ENCODE peak calls at places on chromosomes 2 and 18, in six cellular contexts. F is Peyer's patch, N is uterus, M is mammary epithelial cell, T is testis, U is left ventricle myocardium inferior. D is an unnamed sample.
A peak's percentile ranks its signal among the peaks of the same experiment; 100 is the strongest.

GRCh38 chr2:151350579-151351195 is 6.7 kb upstream of the TNFAIP6 start:
- DNase-seq in T (no peak), N (no peak), U (no peak), F (no peak), M (peak; percentile 45), D (no peak)

GRCh38 chr2:20384949-20385348 is 34.3 kb upstream of the PUM2 start:
- DNase-seq in T (no peak), U (no peak), N (no peak), F (no peak), M (no peak), D (no peak)

GRCh38 chr2:143026411-143027054 is 102.7 kb upstream of the ARHGAP15 start:
- DNase-seq in N (peak; percentile 11), U (no peak), T (peak; percentile 37), M (no peak), F (no peak), D (peak; percentile 38)

GRCh38 chr2:154495455-154495868 is 203.0 kb upstream of the KCNJ3 start:
- DNase-seq in M (no peak), N (no peak), U (no peak), F (no peak), T (no peak), D (no peak)

GRCh38 chr2:235859651-235860050 is 308.5 kb downstream of the GBX2 start:
- DNase-seq in T (peak; percentile 43), N (no peak), M (no peak), F (no peak), U (peak; percentile 27), D (no peak)

GRCh38 chr2:220528180-220528579 is 900.8 kb downstream of the SLC4A3 start:
- DNase-seq in N (no peak), F (no peak), U (no peak), M (no peak), T (no peak), D (no peak)

GRCh38 chr2:241680827-241681599 is 5.6 kb downstream of the DTYMK start:
- DNase-seq in F (no peak), U (no peak), N (peak; percentile 81), M (peak; percentile 68), T (no peak), D (peak; percentile 74)

GRCh38 chr2:105674406-105674805 is 70.3 kb upstream of the NCK2 start:
- DNase-seq in F (no peak), M (no peak), N (no peak), U (peak; percentile 32), T (no peak), D (no peak)

GRCh38 chr2:236715077-236715476 is 145.5 kb downstream of the ACKR3 start:
- DNase-seq in F (no peak), N (no peak), U (no peak), M (no peak), T (no peak), D (peak; percentile 25)

GRCh38 chr18:33424266-33424946 is 16.1 kb downstream of the CCDC178 start:
- DNase-seq in T (no peak), U (no peak), F (no peak), N (no peak), M (no peak), D (no peak)

GRCh38 chr18:69998523-69998987 is 50.9 kb upstream of the CD226 start:
- DNase-seq in N (no peak), T (no peak), U (no peak), M (no peak), F (no peak), D (no peak)

GRCh38 chr18:63409301-63409700 is 13.0 kb downstream of the VPS4B start:
- DNase-seq in M (peak; percentile 73), T (no peak), F (no peak), U (no peak), N (no peak), D (no peak)

GRCh38 chr2:37631292-37631691 is 40.1 kb downstream of the CDC42EP3 start:
- DNase-seq in N (no peak), F (no peak), U (no peak), T (no peak), M (no peak), D (peak; percentile 62)

GRCh38 chr18:36843784-36844183 is 14.9 kb downstream of the KIAA1328 start:
- DNase-seq in U (no peak), M (no peak), N (no peak), T (no peak), F (no peak), D (no peak)

GRCh38 chr2:4882421-4882820 is 809.8 kb upstream of the SOX11 start:
- DNase-seq in N (no peak), T (no peak), F (no peak), U (no peak), M (no peak), D (no peak)

GRCh38 chr2:206784559-206785353 is 19.4 kb downstream of the FASTKD2 start:
- DNase-seq in N (no peak), U (no peak), T (no peak), M (no peak), F (no peak), D (no peak)

GRCh38 chr2:216850665-216851327 is 9.1 kb downstream of the TNP1 start:
- DNase-seq in M (no peak), U (no peak), T (peak; percentile 21), N (no peak), F (no peak), D (no peak)

GRCh38 chr18:7626922-7627440 is 59.9 kb downstream of the PTPRM start:
- DNase-seq in N (peak; percentile 22), U (no peak), M (peak; percentile 65), F (no peak), T (no peak), D (no peak)

GRCh38 chr2:182444806-182445205 is 18.0 kb upstream of the PDE1A start:
- DNase-seq in F (no peak), M (no peak), U (no peak), N (no peak), T (no peak), D (no peak)

GRCh38 chr2:100104718-100105677 is 37.4 kb downstream of the AFF3 start:
- DNase-seq in T (peak; percentile 32), N (no peak), U (peak; percentile 17), F (no peak), M (no peak), D (no peak)

GRCh38 chr2:150485871-150486538 is 1.5 kb downstream of the RND3 start:
- DNase-seq in N (peak; percentile 65), F (peak; percentile 82), T (peak; percentile 63), M (peak; percentile 85), U (peak; percentile 81), D (peak; percentile 54)

GRCh38 chr2:128288781-128289180 is 29.9 kb downstream of the HS6ST1 start:
- DNase-seq in U (peak; percentile 7), N (no peak), T (no peak), M (no peak), F (no peak), D (no peak)

GRCh38 chr2:129888896-129889295 is 90.6 kb upstream of the RAB6C start:
- DNase-seq in F (no peak), M (no peak), N (no peak), T (no peak), U (no peak), D (no peak)

GRCh38 chr2:8633735-8634313 is 48.0 kb upstream of the ID2 start:
- DNase-seq in T (no peak), U (no peak), N (no peak), M (no peak), F (no peak), D (no peak)

GRCh38 chr2:74436111-74436803 is 5.5 kb downstream of the RTKN start:
- DNase-seq in M (no peak), U (no peak), N (no peak), T (no peak), F (no peak), D (no peak)

GRCh38 chr2:200615247-200615646 is 29.4 kb downstream of the AOX1 start:
- DNase-seq in N (no peak), U (no peak), F (no peak), M (peak; percentile 62), T (no peak), D (no peak)

GRCh38 chr2:136238552-136239346 is 120.8 kb upstream of the CXCR4 start:
- DNase-seq in U (no peak), N (no peak), F (peak; percentile 76), T (no peak), M (peak; percentile 54), D (no peak)

GRCh38 chr2:207046642-207047213 is 107.4 kb downstream of the CPO start:
- DNase-seq in F (no peak), N (no peak), M (no peak), T (no peak), U (no peak), D (no peak)

DNA sequence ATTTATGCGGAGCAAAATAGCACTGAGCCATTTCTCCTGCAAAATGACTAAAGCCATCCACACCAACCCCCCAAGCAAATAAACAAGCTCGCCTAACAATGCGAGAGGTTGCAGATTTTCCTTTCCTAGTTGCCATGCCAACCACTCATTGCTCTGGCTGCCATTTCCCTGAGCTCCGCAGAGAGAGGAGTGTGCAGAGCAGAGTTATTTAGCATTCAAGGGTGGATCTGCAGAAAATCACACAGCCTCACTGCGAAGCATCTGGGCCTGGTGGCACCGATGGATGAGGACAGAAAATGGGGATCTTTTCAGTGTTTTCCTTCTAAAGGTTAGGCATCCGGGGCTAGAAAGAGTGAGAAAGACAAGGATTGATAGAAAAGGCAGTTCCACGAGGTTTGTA is 110.3 kb upstream of the UNC80 start:
- DNase-seq in U (no peak), T (no peak), F (no peak), M (no peak), N (no peak), D (no peak)
- H3K27ac ChIP-seq in U (no peak overlapping the region), T (no peak overlapping the region), F (no peak overlapping the region), M (no peak overlapping the region), N (no peak overlapping the region), D (no peak overlapping the region)

GRCh38 chr18:49020621-49021021 is 69.9 kb upstream of the SMAD7 start:
- DNase-seq in F (no peak), N (no peak), U (no peak), T (no peak), M (peak; percentile 22), D (no peak)
- H3K4me3 ChIP-seq in F (peak overlapping the region; percentile 31), N (no peak overlapping the region), U (no peak overlapping the region), T (no peak overlapping the region), M (no peak overlapping the region), D (no peak overlapping the region)

GRCh38 chr2:26521054-26521912 is 43.4 kb upstream of the OTOF start:
- DNase-seq in M (no peak), F (no peak), U (no peak), N (no peak), T (peak; percentile 18), D (no peak)
- TF ChIP-seq CTCF in M (peak; percentile 49), F (no peak), U (peak; percentile 37), N (no peak), T (no peak), D (no peak)

DNA sequence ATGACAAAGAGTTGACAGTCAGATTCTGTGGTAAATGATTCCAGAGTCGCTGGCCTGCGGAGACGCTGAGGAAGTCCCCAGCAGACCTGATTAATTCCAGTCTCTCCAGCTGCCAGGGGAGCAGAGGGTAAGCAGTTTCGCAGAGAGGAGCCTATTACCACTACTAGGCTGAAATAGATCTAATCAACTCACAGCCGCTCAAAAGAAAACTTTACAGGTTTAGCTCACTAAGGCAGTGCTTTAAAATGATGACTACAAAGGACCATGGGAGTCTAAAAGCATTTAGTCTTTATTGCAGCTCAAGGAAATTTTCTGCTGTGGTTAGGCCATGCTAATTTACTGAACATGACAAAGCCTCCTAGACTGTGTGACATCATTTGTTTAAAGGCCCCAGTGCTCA is 445.6 kb upstream of the POU3F3 start:
- DNase-seq in N (no peak), M (no peak), U (no peak), F (no peak), T (no peak), D (no peak)
- H3K27ac ChIP-seq in N (no peak overlapping the region), M (no peak overlapping the region), U (no peak overlapping the region), F (no peak overlapping the region), T (no peak overlapping the region), D (no peak overlapping the region)

D was measured in gastrocnemius medialis.